ENCODE peak calls at places on chromosomes 4 and X, in four cellular contexts. One of them, this sample, is unnamed.

GRCh38 chr4:163161536-163162205 is 5.0 kb downstream of the NAF1 start:
- DNase-seq in mammary epithelial cell: peak
- DNase-seq in fibroblast of lung: peak
- DNase-seq in GM23248: peak
- DNase-seq in this sample: no peak

GRCh38 chr4:139453041-139453370 is 915 bp upstream of the RAB33B start:
- DNase-seq in mammary epithelial cell: peak
- DNase-seq in fibroblast of lung: peak
- DNase-seq in GM23248: peak
- DNase-seq in this sample: peak

GRCh38 chrX:80489166-80489565 is 68.9 kb downstream of the TENT5D start:
- DNase-seq in fibroblast of lung: no peak
- DNase-seq in GM23248: no peak
- DNase-seq in mammary epithelial cell: no peak
- DNase-seq in this sample: no peak

GRCh38 chr4:189385579-189385978 is 555.1 kb upstream of the FRG1 start:
- DNase-seq in GM23248: no peak
- DNase-seq in mammary epithelial cell: no peak
- DNase-seq in fibroblast of lung: no peak
- DNase-seq in this sample: no peak

GRCh38 chrX:40318076-40318475 is 220.3 kb upstream of the BCOR start:
- DNase-seq in mammary epithelial cell: no peak
- DNase-seq in GM23248: no peak
- DNase-seq in fibroblast of lung: no peak
- DNase-seq in this sample: no peak

GRCh38 chr4:2790583-2791517 is 2.0 kb upstream of the SH3BP2 start:
- DNase-seq in fibroblast of lung: no peak
- DNase-seq in GM23248: no peak
- DNase-seq in mammary epithelial cell: no peak
- DNase-seq in this sample: no peak

GRCh38 chr4:182768821-182769220 is 148.4 kb downstream of the DCTD start:
- DNase-seq in fibroblast of lung: peak
- DNase-seq in GM23248: peak
- DNase-seq in mammary epithelial cell: no peak
- DNase-seq in this sample: no peak

GRCh38 chr4:76002176-76002575 is 5.1 kb downstream of the CXCL9 start:
- DNase-seq in GM23248: peak
- DNase-seq in mammary epithelial cell: peak
- DNase-seq in fibroblast of lung: no peak
- DNase-seq in this sample: peak

GRCh38 chrX:71224969-71225368 is 1.9 kb downstream of the GJB1 start:
- DNase-seq in fibroblast of lung: no peak
- DNase-seq in GM23248: no peak
- DNase-seq in mammary epithelial cell: no peak
- DNase-seq in this sample: no peak

GRCh38 chrX:131752493-131753198 is 208.8 kb downstream of the OR13H1 start:
- DNase-seq in mammary epithelial cell: peak
- DNase-seq in GM23248: no peak
- DNase-seq in fibroblast of lung: peak
- DNase-seq in this sample: no peak

GRCh38 chrX:109049903-109050302 is 313.5 kb upstream of the IRS4 start:
- DNase-seq in mammary epithelial cell: no peak
- DNase-seq in GM23248: no peak
- DNase-seq in fibroblast of lung: no peak
- DNase-seq in this sample: no peak

GRCh38 chrX:24396236-24396929 is 35.9 kb downstream of the SUPT20HL1 start:
- DNase-seq in GM23248: peak
- DNase-seq in mammary epithelial cell: peak
- DNase-seq in fibroblast of lung: peak
- DNase-seq in this sample: no peak

GRCh38 chr4:1604181-1604705 is 79.9 kb downstream of the FAM53A start:
- DNase-seq in fibroblast of lung: peak
- DNase-seq in mammary epithelial cell: no peak
- DNase-seq in GM23248: peak
- DNase-seq in this sample: no peak

GRCh38 chr4:86895692-86896488 is 3.7 kb upstream of the C4orf36 start:
- DNase-seq in GM23248: peak
- DNase-seq in fibroblast of lung: peak
- DNase-seq in mammary epithelial cell: peak
- DNase-seq in this sample: no peak

GRCh38 chr4:337932-338758 is 531 bp downstream of the ZNF141 start:
- DNase-seq in GM23248: peak
- DNase-seq in mammary epithelial cell: peak
- DNase-seq in fibroblast of lung: peak
- DNase-seq in this sample: peak

GRCh38 chrX:13638021-13638420 is 14.9 kb upstream of the TCEANC start:
- DNase-seq in fibroblast of lung: no peak
- DNase-seq in mammary epithelial cell: no peak
- DNase-seq in GM23248: no peak
- DNase-seq in this sample: no peak

GRCh38 chr4:53189011-53189410 is 176.8 kb downstream of the SCFD2 start:
- DNase-seq in mammary epithelial cell: peak
- DNase-seq in fibroblast of lung: peak
- DNase-seq in GM23248: peak
- DNase-seq in this sample: no peak

GRCh38 chr4:128512767-128513322 is 225.2 kb upstream of the PGRMC2 start:
- DNase-seq in fibroblast of lung: peak
- DNase-seq in GM23248: peak
- DNase-seq in mammary epithelial cell: no peak
- DNase-seq in this sample: peak

GRCh38 chr4:7255488-7255881 is 63.1 kb downstream of the SORCS2 start:
- DNase-seq in mammary epithelial cell: no peak
- DNase-seq in GM23248: no peak
- DNase-seq in fibroblast of lung: no peak
- DNase-seq in this sample: no peak

GRCh38 chrX:24702362-24703184 is 8.9 kb downstream of the POLA1 start:
- DNase-seq in GM23248: no peak
- DNase-seq in mammary epithelial cell: no peak
- DNase-seq in fibroblast of lung: no peak
- DNase-seq in this sample: no peak

GRCh38 chr4:168755643-168756482 is 254.2 kb downstream of the CBR4 start:
- DNase-seq in GM23248: peak
- DNase-seq in fibroblast of lung: peak
- DNase-seq in mammary epithelial cell: peak
- DNase-seq in this sample: no peak

GRCh38 chrX:140710710-140711109 is 1.2 kb downstream of the LINC00632 start:
- DNase-seq in fibroblast of lung: peak
- DNase-seq in mammary epithelial cell: no peak
- DNase-seq in GM23248: peak
- DNase-seq in this sample: no peak

GRCh38 chrX:24081661-24082154 is 27.0 kb downstream of the EIF2S3 start:
- DNase-seq in GM23248: peak
- DNase-seq in mammary epithelial cell: peak
- DNase-seq in fibroblast of lung: peak
- DNase-seq in this sample: peak

GRCh38 chrX:130770615-130771014 is 132.4 kb downstream of the ENOX2 start:
- DNase-seq in GM23248: peak
- DNase-seq in fibroblast of lung: peak
- DNase-seq in mammary epithelial cell: peak
- DNase-seq in this sample: no peak

GRCh38 chr4:30828290-30828926 is 108.2 kb downstream of the PCDH7 start:
- DNase-seq in mammary epithelial cell: peak
- DNase-seq in GM23248: no peak
- DNase-seq in fibroblast of lung: peak
- DNase-seq in this sample: no peak

GRCh38 chrX:131830400-131831184 is 192.5 kb upstream of the STK26 start:
- DNase-seq in fibroblast of lung: peak
- DNase-seq in mammary epithelial cell: peak
- DNase-seq in GM23248: peak
- DNase-seq in this sample: no peak

GRCh38 chr4:159103406-159104131 is 690 bp downstream of the RAPGEF2 start:
- DNase-seq in GM23248: peak
- DNase-seq in fibroblast of lung: peak
- DNase-seq in mammary epithelial cell: peak
- DNase-seq in this sample: peak
- H2AFZ ChIP-seq in GM23248: peak
- H2AFZ ChIP-seq in fibroblast of lung: peak
- H2AFZ ChIP-seq in mammary epithelial cell: peak
- H2AFZ ChIP-seq in this sample: peak

GRCh38 chrX:105703876-105704275 is 118.5 kb upstream of the NRK start:
- DNase-seq in GM23248: no peak
- DNase-seq in fibroblast of lung: no peak
- DNase-seq in mammary epithelial cell: no peak
- DNase-seq in this sample: no peak

GRCh38 chrX:105696870-105697269 is 125.5 kb upstream of the NRK start:
- DNase-seq in GM23248: no peak
- DNase-seq in mammary epithelial cell: no peak
- DNase-seq in fibroblast of lung: no peak
- DNase-seq in this sample: no peak

GRCh38 chrX:105698386-105698785 is 124.0 kb upstream of the NRK start:
- DNase-seq in GM23248: no peak
- DNase-seq in mammary epithelial cell: no peak
- DNase-seq in fibroblast of lung: no peak
- DNase-seq in this sample: no peak

GRCh38 chrX:105701310-105702052 is 120.9 kb upstream of the NRK start:
- DNase-seq in fibroblast of lung: peak
- DNase-seq in mammary epithelial cell: peak
- DNase-seq in GM23248: no peak
- DNase-seq in this sample: no peak

DNA sequence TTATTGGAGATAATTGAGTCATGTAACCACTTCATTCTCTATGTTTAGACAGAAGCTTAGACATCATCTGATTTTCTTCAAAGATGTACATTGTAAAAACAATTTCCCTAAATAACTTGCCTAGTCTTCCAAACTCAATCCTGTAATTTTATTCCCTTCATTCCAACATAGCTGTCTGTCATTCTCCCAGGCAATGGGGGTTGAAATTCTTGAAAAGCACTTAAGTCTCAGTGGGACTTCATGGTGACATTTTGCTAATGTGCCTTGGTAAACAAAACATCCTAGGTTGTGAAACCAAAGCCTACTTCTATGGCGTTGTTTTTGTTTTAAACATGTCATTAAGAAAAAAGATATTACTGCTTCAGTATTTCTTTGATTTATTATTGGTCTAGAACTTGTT is 122.0 kb upstream of the NRK start:
- DNase-seq in GM23248: no peak
- DNase-seq in mammary epithelial cell: no peak
- DNase-seq in fibroblast of lung: no peak
- DNase-seq in this sample: no peak
- H2AFZ ChIP-seq in GM23248: no peak
- H2AFZ ChIP-seq in mammary epithelial cell: no peak
- H2AFZ ChIP-seq in fibroblast of lung: no peak
- H2AFZ ChIP-seq in this sample: no peak

GRCh38 chr4:68494688-68495087 is 47.4 kb downstream of the TMPRSS11E start:
- DNase-seq in fibroblast of lung: no peak
- DNase-seq in GM23248: no peak
- DNase-seq in mammary epithelial cell: no peak
- DNase-seq in this sample: no peak
- H2AFZ ChIP-seq in fibroblast of lung: no peak
- H2AFZ ChIP-seq in GM23248: peak
- H2AFZ ChIP-seq in mammary epithelial cell: peak
- H2AFZ ChIP-seq in this sample: no peak

DNA sequence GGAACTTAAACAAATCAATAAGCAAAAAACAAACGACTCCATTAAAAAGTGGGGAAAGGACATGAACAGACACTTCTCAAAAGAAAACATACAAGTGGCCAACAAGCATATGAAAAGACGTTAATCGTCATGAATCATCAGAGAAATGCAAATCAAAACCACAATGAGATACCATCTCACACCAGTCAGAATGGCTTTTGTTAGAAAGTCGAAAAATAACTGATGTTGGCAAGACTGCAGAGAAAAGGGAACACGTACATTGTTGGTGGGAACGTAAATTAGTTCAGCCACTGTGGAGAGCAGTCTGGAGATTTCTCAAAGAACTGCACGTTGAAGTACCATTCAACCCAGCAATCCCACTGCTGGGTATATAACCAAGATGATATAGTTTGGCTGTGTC is 23.7 kb downstream of the NEUROG2 start:
- DNase-seq in fibroblast of lung: peak
- DNase-seq in mammary epithelial cell: peak
- DNase-seq in GM23248: no peak
- DNase-seq in this sample: no peak
- H2AFZ ChIP-seq in fibroblast of lung: no peak
- H2AFZ ChIP-seq in mammary epithelial cell: no peak
- H2AFZ ChIP-seq in GM23248: no peak
- H2AFZ ChIP-seq in this sample: no peak

GRCh38 chrX:121871122-121871521 is 823.7 kb downstream of the GLUD2 start:
- DNase-seq in fibroblast of lung: no peak
- DNase-seq in mammary epithelial cell: no peak
- DNase-seq in GM23248: no peak
- DNase-seq in this sample: no peak
- H2AFZ ChIP-seq in fibroblast of lung: no peak
- H2AFZ ChIP-seq in mammary epithelial cell: no peak
- H2AFZ ChIP-seq in GM23248: no peak
- H2AFZ ChIP-seq in this sample: no peak

GRCh38 chrX:152992120-152992519 is 1.8 kb downstream of the PNMA5 start:
- DNase-seq in mammary epithelial cell: no peak
- DNase-seq in fibroblast of lung: no peak
- DNase-seq in GM23248: no peak
- DNase-seq in this sample: no peak

GRCh38 chrX:152988536-152989291 is 5.2 kb downstream of the PNMA5 start:
- DNase-seq in GM23248: no peak
- DNase-seq in mammary epithelial cell: no peak
- DNase-seq in fibroblast of lung: no peak
- DNase-seq in this sample: no peak

GRCh38 chrX:152993933-152994332 is at the start of gene PNMA5:
- DNase-seq in GM23248: no peak
- DNase-seq in mammary epithelial cell: no peak
- DNase-seq in fibroblast of lung: no peak
- DNase-seq in this sample: no peak

GRCh38 chrX:152989292-152989658 is 4.6 kb downstream of the PNMA5 start:
- DNase-seq in fibroblast of lung: no peak
- DNase-seq in mammary epithelial cell: no peak
- DNase-seq in GM23248: peak
- DNase-seq in this sample: no peak

GRCh38 chrX:152991123-152991522 is 2.8 kb downstream of the PNMA5 start:
- DNase-seq in mammary epithelial cell: no peak
- DNase-seq in fibroblast of lung: no peak
- DNase-seq in GM23248: no peak
- DNase-seq in this sample: no peak
- H2AFZ ChIP-seq in mammary epithelial cell: no peak
- H2AFZ ChIP-seq in fibroblast of lung: no peak
- H2AFZ ChIP-seq in GM23248: no peak
- H2AFZ ChIP-seq in this sample: no peak

GRCh38 chr4:74098628-74098995 is 383 bp downstream of the CXCL2 start:
- DNase-seq in GM23248: peak
- DNase-seq in fibroblast of lung: no peak
- DNase-seq in mammary epithelial cell: no peak
- DNase-seq in this sample: no peak
- H2AFZ ChIP-seq in GM23248: peak
- H2AFZ ChIP-seq in fibroblast of lung: peak
- H2AFZ ChIP-seq in mammary epithelial cell: peak
- H2AFZ ChIP-seq in this sample: peak

GRCh38 chr4:122658818-122659295 is 38.0 kb upstream of the IL21 start:
- DNase-seq in GM23248: no peak
- DNase-seq in mammary epithelial cell: peak
- DNase-seq in fibroblast of lung: no peak
- DNase-seq in this sample: no peak

GRCh38 chr4:122658377-122658776 is 37.5 kb upstream of the IL21 start:
- DNase-seq in GM23248: no peak
- DNase-seq in mammary epithelial cell: no peak
- DNase-seq in fibroblast of lung: no peak
- DNase-seq in this sample: no peak

GRCh38 chr4:122661661-122662160 is 40.8 kb upstream of the IL21 start:
- DNase-seq in fibroblast of lung: no peak
- DNase-seq in GM23248: peak
- DNase-seq in mammary epithelial cell: no peak
- DNase-seq in this sample: no peak

GRCh38 chr4:122662701-122663100 is 41.8 kb upstream of the IL21 start:
- DNase-seq in GM23248: no peak
- DNase-seq in fibroblast of lung: no peak
- DNase-seq in mammary epithelial cell: no peak
- DNase-seq in this sample: no peak

GRCh38 chr4:122661176-122661575 is 40.3 kb upstream of the IL21 start:
- DNase-seq in mammary epithelial cell: no peak
- DNase-seq in fibroblast of lung: peak
- DNase-seq in GM23248: peak
- DNase-seq in this sample: no peak
- H2AFZ ChIP-seq in mammary epithelial cell: peak
- H2AFZ ChIP-seq in fibroblast of lung: no peak
- H2AFZ ChIP-seq in GM23248: peak
- H2AFZ ChIP-seq in this sample: no peak